ENCODE peak calls at places on chromosome 3, in six cellular contexts. One of them, this sample, is unnamed.

GRCh38 chr3:12232785-12233317 is 56.0 kb upstream of the PPARG start:
- DNase-seq in NCI-H1092 treated with DMSO at 0.1 percent for 48 hours: no peak
- DNase-seq in Kasumi-1: no peak
- DNase-seq in activated naive CD4-positive, alpha-beta T cell treated with Interleukin-2 at 50 U/mL for 16 hours: no peak
- DNase-seq in stimulated activated CD4-positive, alpha-beta T cell treated with anti-CD3 and anti-CD28 coated beads, Interleukin-2, amount 100 ng/mL, for 48 hours: no peak
- DNase-seq in Peyer's patch: no peak
- DNase-seq in this sample: no peak

GRCh38 chr3:45132568-45133211 is 13.5 kb downstream of the CDCP1 start:
- DNase-seq in stimulated activated CD4-positive, alpha-beta T cell treated with anti-CD3 and anti-CD28 coated beads, Interleukin-2, amount 100 ng/mL, for 48 hours: no peak
- DNase-seq in activated naive CD4-positive, alpha-beta T cell treated with Interleukin-2 at 50 U/mL for 16 hours: no peak
- DNase-seq in NCI-H1092 treated with DMSO at 0.1 percent for 48 hours: no peak
- DNase-seq in Peyer's patch: no peak
- DNase-seq in Kasumi-1: no peak
- DNase-seq in this sample: no peak

GRCh38 chr3:53331871-53332270 is 15.5 kb downstream of the DCP1A start:
- DNase-seq in Peyer's patch: no peak
- DNase-seq in activated naive CD4-positive, alpha-beta T cell treated with Interleukin-2 at 50 U/mL for 16 hours: no peak
- DNase-seq in stimulated activated CD4-positive, alpha-beta T cell treated with anti-CD3 and anti-CD28 coated beads, Interleukin-2, amount 100 ng/mL, for 48 hours: no peak
- DNase-seq in NCI-H1092 treated with DMSO at 0.1 percent for 48 hours: no peak
- DNase-seq in Kasumi-1: no peak
- DNase-seq in this sample: no peak

GRCh38 chr3:61573441-61573840 is 12.1 kb downstream of the PTPRG start:
- DNase-seq in activated naive CD4-positive, alpha-beta T cell treated with Interleukin-2 at 50 U/mL for 16 hours: no peak
- DNase-seq in stimulated activated CD4-positive, alpha-beta T cell treated with anti-CD3 and anti-CD28 coated beads, Interleukin-2, amount 100 ng/mL, for 48 hours: no peak
- DNase-seq in Peyer's patch: no peak
- DNase-seq in Kasumi-1: no peak
- DNase-seq in NCI-H1092 treated with DMSO at 0.1 percent for 48 hours: no peak
- DNase-seq in this sample: no peak

GRCh38 chr3:194512895-194513601 is 26.2 kb upstream of the ATP13A3 start:
- DNase-seq in NCI-H1092 treated with DMSO at 0.1 percent for 48 hours: peak; percentile 32
- DNase-seq in activated naive CD4-positive, alpha-beta T cell treated with Interleukin-2 at 50 U/mL for 16 hours: no peak
- DNase-seq in Peyer's patch: no peak
- DNase-seq in Kasumi-1: no peak
- DNase-seq in stimulated activated CD4-positive, alpha-beta T cell treated with anti-CD3 and anti-CD28 coated beads, Interleukin-2, amount 100 ng/mL, for 48 hours: no peak
- DNase-seq in this sample: no peak

GRCh38 chr3:128878011-128878457 is 1.4 kb upstream of the ACAD9 start:
- DNase-seq in activated naive CD4-positive, alpha-beta T cell treated with Interleukin-2 at 50 U/mL for 16 hours: no peak
- DNase-seq in Peyer's patch: no peak
- DNase-seq in NCI-H1092 treated with DMSO at 0.1 percent for 48 hours: no peak
- DNase-seq in Kasumi-1: no peak
- DNase-seq in stimulated activated CD4-positive, alpha-beta T cell treated with anti-CD3 and anti-CD28 coated beads, Interleukin-2, amount 100 ng/mL, for 48 hours: no peak
- DNase-seq in this sample: no peak

GRCh38 chr3:170355738-170356595 is 1.5 kb upstream of the SKIL start:
- DNase-seq in Kasumi-1: peak; percentile 63
- DNase-seq in stimulated activated CD4-positive, alpha-beta T cell treated with anti-CD3 and anti-CD28 coated beads, Interleukin-2, amount 100 ng/mL, for 48 hours: no peak
- DNase-seq in Peyer's patch: peak; percentile 63
- DNase-seq in NCI-H1092 treated with DMSO at 0.1 percent for 48 hours: peak; percentile 55
- DNase-seq in activated naive CD4-positive, alpha-beta T cell treated with Interleukin-2 at 50 U/mL for 16 hours: no peak
- DNase-seq in this sample: peak; percentile 69

GRCh38 chr3:104596551-104596950 is 770.2 kb upstream of the ALCAM start:
- DNase-seq in NCI-H1092 treated with DMSO at 0.1 percent for 48 hours: peak; percentile 68
- DNase-seq in Kasumi-1: peak; percentile 65
- DNase-seq in stimulated activated CD4-positive, alpha-beta T cell treated with anti-CD3 and anti-CD28 coated beads, Interleukin-2, amount 100 ng/mL, for 48 hours: no peak
- DNase-seq in Peyer's patch: no peak
- DNase-seq in activated naive CD4-positive, alpha-beta T cell treated with Interleukin-2 at 50 U/mL for 16 hours: no peak
- DNase-seq in this sample: peak; percentile 74

GRCh38 chr3:104526901-104527401 is 839.8 kb upstream of the ALCAM start:
- DNase-seq in activated naive CD4-positive, alpha-beta T cell treated with Interleukin-2 at 50 U/mL for 16 hours: no peak
- DNase-seq in Peyer's patch: no peak
- DNase-seq in stimulated activated CD4-positive, alpha-beta T cell treated with anti-CD3 and anti-CD28 coated beads, Interleukin-2, amount 100 ng/mL, for 48 hours: no peak
- DNase-seq in NCI-H1092 treated with DMSO at 0.1 percent for 48 hours: no peak
- DNase-seq in Kasumi-1: peak; percentile 87
- DNase-seq in this sample: no peak

GRCh38 chr3:13192471-13193213 is 119.4 kb upstream of the IQSEC1 start:
- DNase-seq in activated naive CD4-positive, alpha-beta T cell treated with Interleukin-2 at 50 U/mL for 16 hours: no peak
- DNase-seq in NCI-H1092 treated with DMSO at 0.1 percent for 48 hours: no peak
- DNase-seq in Peyer's patch: no peak
- DNase-seq in stimulated activated CD4-positive, alpha-beta T cell treated with anti-CD3 and anti-CD28 coated beads, Interleukin-2, amount 100 ng/mL, for 48 hours: no peak
- DNase-seq in Kasumi-1: no peak
- DNase-seq in this sample: no peak

GRCh38 chr3:54827056-54827687 is 100.7 kb downstream of the LRTM1 start:
- DNase-seq in Kasumi-1: no peak
- DNase-seq in stimulated activated CD4-positive, alpha-beta T cell treated with anti-CD3 and anti-CD28 coated beads, Interleukin-2, amount 100 ng/mL, for 48 hours: no peak
- DNase-seq in NCI-H1092 treated with DMSO at 0.1 percent for 48 hours: no peak
- DNase-seq in activated naive CD4-positive, alpha-beta T cell treated with Interleukin-2 at 50 U/mL for 16 hours: no peak
- DNase-seq in Peyer's patch: no peak
- DNase-seq in this sample: no peak

GRCh38 chr3:12897537-12898289 is 56.3 kb upstream of the RPL32 start:
- DNase-seq in Peyer's patch: no peak
- DNase-seq in stimulated activated CD4-positive, alpha-beta T cell treated with anti-CD3 and anti-CD28 coated beads, Interleukin-2, amount 100 ng/mL, for 48 hours: no peak
- DNase-seq in Kasumi-1: no peak
- DNase-seq in NCI-H1092 treated with DMSO at 0.1 percent for 48 hours: no peak
- DNase-seq in activated naive CD4-positive, alpha-beta T cell treated with Interleukin-2 at 50 U/mL for 16 hours: no peak
- DNase-seq in this sample: peak; percentile 14

GRCh38 chr3:158382479-158382878 is 188.5 kb upstream of the MLF1 start:
- DNase-seq in activated naive CD4-positive, alpha-beta T cell treated with Interleukin-2 at 50 U/mL for 16 hours: no peak
- DNase-seq in Kasumi-1: no peak
- DNase-seq in Peyer's patch: no peak
- DNase-seq in NCI-H1092 treated with DMSO at 0.1 percent for 48 hours: no peak
- DNase-seq in stimulated activated CD4-positive, alpha-beta T cell treated with anti-CD3 and anti-CD28 coated beads, Interleukin-2, amount 100 ng/mL, for 48 hours: no peak
- DNase-seq in this sample: no peak

GRCh38 chr3:196518999-196519737 is 4.0 kb upstream of the SMCO1 start:
- DNase-seq in NCI-H1092 treated with DMSO at 0.1 percent for 48 hours: no peak
- DNase-seq in Peyer's patch: peak; percentile 76
- DNase-seq in Kasumi-1: peak; percentile 60
- DNase-seq in stimulated activated CD4-positive, alpha-beta T cell treated with anti-CD3 and anti-CD28 coated beads, Interleukin-2, amount 100 ng/mL, for 48 hours: peak; percentile 67
- DNase-seq in activated naive CD4-positive, alpha-beta T cell treated with Interleukin-2 at 50 U/mL for 16 hours: peak; percentile 68
- DNase-seq in this sample: peak; percentile 59

GRCh38 chr3:186923241-186923640 is 7.1 kb upstream of the ST6GAL1 start:
- DNase-seq in stimulated activated CD4-positive, alpha-beta T cell treated with anti-CD3 and anti-CD28 coated beads, Interleukin-2, amount 100 ng/mL, for 48 hours: no peak
- DNase-seq in Kasumi-1: no peak
- DNase-seq in Peyer's patch: no peak
- DNase-seq in activated naive CD4-positive, alpha-beta T cell treated with Interleukin-2 at 50 U/mL for 16 hours: no peak
- DNase-seq in NCI-H1092 treated with DMSO at 0.1 percent for 48 hours: no peak
- DNase-seq in this sample: no peak

GRCh38 chr3:40877651-40878463 is 321.4 kb upstream of the CTNNB1 start:
- DNase-seq in Kasumi-1: no peak
- DNase-seq in activated naive CD4-positive, alpha-beta T cell treated with Interleukin-2 at 50 U/mL for 16 hours: no peak
- DNase-seq in Peyer's patch: peak; percentile 54
- DNase-seq in stimulated activated CD4-positive, alpha-beta T cell treated with anti-CD3 and anti-CD28 coated beads, Interleukin-2, amount 100 ng/mL, for 48 hours: no peak
- DNase-seq in NCI-H1092 treated with DMSO at 0.1 percent for 48 hours: no peak
- DNase-seq in this sample: peak; percentile 97

GRCh38 chr3:197394464-197395321 is 96.3 kb upstream of the DLG1 start:
- DNase-seq in NCI-H1092 treated with DMSO at 0.1 percent for 48 hours: no peak
- DNase-seq in activated naive CD4-positive, alpha-beta T cell treated with Interleukin-2 at 50 U/mL for 16 hours: peak; percentile 75
- DNase-seq in stimulated activated CD4-positive, alpha-beta T cell treated with anti-CD3 and anti-CD28 coated beads, Interleukin-2, amount 100 ng/mL, for 48 hours: peak; percentile 34
- DNase-seq in Peyer's patch: no peak
- DNase-seq in Kasumi-1: no peak
- DNase-seq in this sample: peak; percentile 100

GRCh38 chr3:112676659-112677234 is 35.8 kb upstream of the CCDC80 start:
- DNase-seq in Kasumi-1: peak; percentile 81
- DNase-seq in stimulated activated CD4-positive, alpha-beta T cell treated with anti-CD3 and anti-CD28 coated beads, Interleukin-2, amount 100 ng/mL, for 48 hours: peak; percentile 75
- DNase-seq in activated naive CD4-positive, alpha-beta T cell treated with Interleukin-2 at 50 U/mL for 16 hours: peak; percentile 91
- DNase-seq in NCI-H1092 treated with DMSO at 0.1 percent for 48 hours: peak; percentile 77
- DNase-seq in Peyer's patch: peak; percentile 85
- DNase-seq in this sample: peak; percentile 97

GRCh38 chr3:16467368-16467767 is 46.1 kb downstream of the RFTN1 start:
- DNase-seq in Kasumi-1: no peak
- DNase-seq in Peyer's patch: no peak
- DNase-seq in stimulated activated CD4-positive, alpha-beta T cell treated with anti-CD3 and anti-CD28 coated beads, Interleukin-2, amount 100 ng/mL, for 48 hours: peak; percentile 23
- DNase-seq in NCI-H1092 treated with DMSO at 0.1 percent for 48 hours: no peak
- DNase-seq in activated naive CD4-positive, alpha-beta T cell treated with Interleukin-2 at 50 U/mL for 16 hours: peak; percentile 16
- DNase-seq in this sample: no peak

GRCh38 chr3:66789584-66790237 is 208.4 kb upstream of the KBTBD8 start:
- DNase-seq in stimulated activated CD4-positive, alpha-beta T cell treated with anti-CD3 and anti-CD28 coated beads, Interleukin-2, amount 100 ng/mL, for 48 hours: no peak
- DNase-seq in NCI-H1092 treated with DMSO at 0.1 percent for 48 hours: no peak
- DNase-seq in activated naive CD4-positive, alpha-beta T cell treated with Interleukin-2 at 50 U/mL for 16 hours: no peak
- DNase-seq in Peyer's patch: no peak
- DNase-seq in Kasumi-1: no peak
- DNase-seq in this sample: no peak